ENCODE peak calls at places on chromosomes 6 and 20, in nine cellular contexts. O, J, I, C, W, A, R, Q and M are unnamed samples.

GRCh38 chr6:90399970-90400369 is 103.3 kb upstream of the BACH2 start:
- DNase-seq in R (no peak), C (no peak), W (no peak), Q (no peak), O (no peak), J (no peak), A (no peak), I (peak), M (no peak)

GRCh38 chr6:56951049-56951816 is 3.7 kb upstream of the BEND6 start:
- DNase-seq in J (no peak), C (no peak), I (peak), Q (no peak), W (peak), R (no peak), A (no peak), O (no peak), M (no peak)

GRCh38 chr6:66849843-66850242 is 1142.8 kb upstream of the EYS start:
- DNase-seq in O (no peak), J (no peak), Q (no peak), W (no peak), A (no peak), C (no peak), I (no peak), R (no peak), M (no peak)

GRCh38 chr20:62122659-62123449 is 579 bp downstream of the LSM14B start:
- DNase-seq in Q (peak), A (peak), R (peak), O (peak), C (no peak), I (peak), J (no peak), W (peak), M (no peak)

GRCh38 chr6:16362296-16362695 is 123.9 kb downstream of the GMPR start:
- DNase-seq in C (no peak), R (no peak), Q (no peak), I (no peak), J (no peak), O (no peak), W (no peak), A (no peak), M (no peak)

GRCh38 chr6:127346512-127346911 is 3.1 kb upstream of the ECHDC1 start:
- DNase-seq in Q (no peak), O (no peak), A (no peak), W (no peak), C (no peak), R (no peak), I (no peak), J (no peak), M (no peak)

GRCh38 chr6:2952557-2953095 is 18.7 kb downstream of the SERPINB6 start:
- DNase-seq in I (peak), O (peak), R (peak), A (peak), C (peak), J (peak), W (peak), Q (peak), M (peak)

GRCh38 chr6:28254340-28254618 is 2.2 kb upstream of the ZKSCAN4 start:
- DNase-seq in C (no peak), R (no peak), W (no peak), I (no peak), A (no peak), O (no peak), J (no peak), Q (no peak), M (no peak)

GRCh38 chr20:15475483-15475882 is 1097.8 kb downstream of the KIF16B start:
- DNase-seq in I (no peak), W (no peak), A (peak), J (no peak), O (peak), Q (no peak), C (no peak), R (no peak), M (no peak)

GRCh38 chr20:10965936-10966470 is 292.2 kb upstream of the JAG1 start:
- DNase-seq in I (peak), Q (no peak), C (no peak), J (no peak), R (no peak), O (no peak), W (peak), A (no peak), M (peak)

GRCh38 chr6:9948600-9949138 is 466.2 kb downstream of the TFAP2A start:
- DNase-seq in O (no peak), A (no peak), R (no peak), I (no peak), J (no peak), Q (no peak), W (no peak), C (no peak), M (no peak)

GRCh38 chr6:150395388-150396009 is 26.7 kb downstream of the IYD start:
- DNase-seq in I (peak), C (peak), A (peak), J (peak), Q (peak), O (peak), W (peak), R (peak), M (no peak)

GRCh38 chr20:5949943-5950270 is 426 bp downstream of the TRMT6 start:
- DNase-seq in I (no peak), J (peak), C (no peak), Q (no peak), R (no peak), W (no peak), O (no peak), A (no peak), M (no peak)

GRCh38 chr20:15817351-15817750 is 755.9 kb downstream of the KIF16B start:
- DNase-seq in Q (no peak), I (no peak), O (no peak), J (no peak), R (no peak), C (no peak), A (no peak), W (no peak), M (no peak)

GRCh38 chr20:313948-314347 is 11.4 kb upstream of the SOX12 start:
- DNase-seq in A (no peak), Q (no peak), R (no peak), I (no peak), W (peak), O (no peak), C (no peak), J (no peak), M (no peak)

GRCh38 chr6:69825904-69826303 is 29.1 kb upstream of the LMBRD1 start:
- DNase-seq in J (no peak), Q (no peak), A (no peak), W (peak), I (peak), O (no peak), C (no peak), R (no peak), M (peak)

GRCh38 chr20:45959126-45959525 is 12.9 kb downstream of the ZNF335 start:
- DNase-seq in I (no peak), C (no peak), J (no peak), A (no peak), W (no peak), Q (no peak), R (peak), O (no peak), M (no peak)

GRCh38 chr20:46960536-46960935 is 65.9 kb downstream of the EYA2 start:
- DNase-seq in R (no peak), A (no peak), J (no peak), Q (no peak), I (no peak), O (no peak), W (no peak), C (no peak), M (no peak)

GRCh38 chr20:3011752-3012151 is 31.7 kb upstream of the GNRH2 start:
- DNase-seq in O (no peak), A (no peak), J (no peak), R (no peak), W (no peak), C (no peak), I (no peak), Q (no peak), M (no peak)

GRCh38 chr20:31879143-31879987 is 8.9 kb downstream of the TTLL9 start:
- DNase-seq in Q (peak), R (peak), C (peak), W (peak), A (peak), I (peak), J (peak), O (peak), M (peak)
- H3K4me3 ChIP-seq in Q (peak), R (peak), C (peak), W (peak), A (peak), I (peak), J (peak), O (peak), M (peak)

GRCh38 chr6:152727507-152727906 is 23.1 kb upstream of the VIP start:
- DNase-seq in A (peak), I (no peak), O (no peak), Q (no peak), R (no peak), W (no peak), J (no peak), C (no peak), M (no peak)

GRCh38 chr6:152720964-152721363 is 23.3 kb downstream of the MYCT1 start:
- DNase-seq in R (no peak), C (no peak), W (peak), I (no peak), A (no peak), O (no peak), J (no peak), Q (no peak), M (no peak)

GRCh38 chr6:152721956-152722355 is 24.3 kb downstream of the MYCT1 start:
- DNase-seq in A (no peak), Q (no peak), C (no peak), W (no peak), R (no peak), I (no peak), O (no peak), J (no peak), M (no peak)

GRCh38 chr6:152726313-152726712 is 24.3 kb upstream of the VIP start:
- DNase-seq in I (no peak), O (no peak), A (no peak), J (no peak), C (no peak), Q (no peak), R (no peak), W (no peak), M (no peak)

GRCh38 chr6:152723398-152723797 is 25.7 kb downstream of the MYCT1 start:
- DNase-seq in C (no peak), A (no peak), W (peak), R (no peak), J (no peak), I (peak), Q (no peak), O (no peak), M (peak)
- H3K4me3 ChIP-seq in C (no peak), A (no peak), W (no peak), R (no peak), J (no peak), I (no peak), Q (no peak), O (no peak), M (no peak)

GRCh38 chr20:43508604-43509040 is 1.1 kb downstream of the L3MBTL1 start:
- DNase-seq in Q (no peak), I (no peak), W (no peak), R (no peak), A (no peak), J (peak), O (no peak), C (no peak), M (no peak)
- H3K4me3 ChIP-seq in Q (peak), I (no peak), W (peak), R (no peak), A (no peak), J (no peak), O (peak), C (no peak), M (no peak)

GRCh38 chr6:87617405-87617804 is 27.5 kb downstream of the ORC3 start:
- DNase-seq in I (no peak), A (no peak), Q (no peak), O (peak), J (no peak), R (no peak), W (no peak), C (no peak), M (no peak)

GRCh38 chr6:87618531-87618930 is 28.6 kb downstream of the ORC3 start:
- DNase-seq in Q (no peak), C (no peak), O (no peak), A (no peak), R (no peak), I (no peak), W (peak), J (no peak), M (peak)

GRCh38 chr6:87628424-87628823 is 38.5 kb downstream of the ORC3 start:
- DNase-seq in W (no peak), J (no peak), I (no peak), O (no peak), C (no peak), R (no peak), A (no peak), Q (no peak), M (no peak)

GRCh38 chr6:87628881-87629280 is 38.9 kb downstream of the ORC3 start:
- DNase-seq in A (no peak), Q (no peak), J (no peak), I (peak), R (no peak), O (no peak), C (no peak), W (peak), M (peak)

GRCh38 chr6:87623248-87623647 is 33.3 kb downstream of the ORC3 start:
- DNase-seq in R (no peak), Q (no peak), W (no peak), O (no peak), J (no peak), C (no peak), A (no peak), I (peak), M (no peak)
- H3K4me3 ChIP-seq in R (no peak), Q (no peak), W (no peak), O (no peak), J (no peak), C (no peak), A (no peak), I (no peak), M (no peak)

DNA sequence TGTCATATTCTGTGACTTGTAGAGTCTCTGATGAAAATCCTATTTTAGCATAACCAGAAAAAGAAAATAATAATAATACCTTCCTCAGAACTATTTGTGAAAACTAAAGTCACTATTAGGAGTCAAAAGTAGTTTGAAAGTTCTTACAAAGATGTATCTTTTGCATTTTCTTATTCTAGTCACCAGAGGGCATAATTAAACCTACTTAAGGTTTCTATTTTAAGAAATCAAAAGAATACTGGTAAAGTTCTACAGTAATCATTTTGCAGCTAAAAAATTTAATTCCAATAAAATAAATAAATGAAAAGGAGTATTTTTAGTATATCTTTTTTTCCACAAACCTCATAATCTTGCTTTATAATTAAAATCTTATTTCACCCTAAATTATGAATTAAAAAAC is 28.0 kb upstream of the MCM9 start:
- DNase-seq in W (peak), Q (no peak), C (no peak), A (no peak), O (no peak), J (no peak), R (no peak), I (peak), M (no peak)
- H3K4me3 ChIP-seq in W (no peak), Q (no peak), C (no peak), A (no peak), O (no peak), J (no peak), R (no peak), I (no peak), M (no peak)